ENCODE peak calls at places on chromosomes 12 and 14, in six cellular contexts. J is HL-60, U is upper lobe of right lung, F is retinal pigment epithelial cell, W is spleen, A is ovary. B is an unnamed sample.

GRCh38 chr12:8784464-8784863 is 38.0 kb upstream of the A2ML1 start:
- DNase-seq in J (no peak), U (no peak), F (no peak), W (no peak), A (no peak), B (no peak)

GRCh38 chr12:121578230-121579189 is 2.3 kb downstream of the KDM2B start:
- DNase-seq in J (no peak), U (no peak), F (no peak), W (peak; percentile 87), A (peak; percentile 66), B (peak; percentile 29)

GRCh38 chr14:95143813-95144620 is 13.3 kb downstream of the DICER1 start:
- DNase-seq in J (no peak), U (no peak), F (no peak), W (no peak), A (no peak), B (no peak)

GRCh38 chr12:42790761-42791151 is 201.2 kb upstream of the PRICKLE1 start:
- DNase-seq in J (no peak), U (no peak), F (peak; percentile 89), W (no peak), A (no peak), B (no peak)

GRCh38 chr12:55814257-55814656 is 3.3 kb downstream of the SARNP start:
- DNase-seq in J (no peak), U (no peak), F (no peak), W (no peak), A (no peak), B (no peak)

GRCh38 chr14:73764881-73765280 is 50.7 kb upstream of the PNMA1 start:
- DNase-seq in J (peak; percentile 72), U (peak; percentile 78), F (no peak), W (peak; percentile 83), A (peak; percentile 60), B (no peak)

GRCh38 chr12:81976661-81977060 is 217.5 kb upstream of the PPFIA2 start:
- DNase-seq in J (no peak), U (no peak), F (no peak), W (no peak), A (no peak), B (no peak)

GRCh38 chr12:13038491-13039161 is 5.6 kb upstream of the FAM234B start:
- DNase-seq in J (no peak), U (no peak), F (no peak), W (no peak), A (no peak), B (no peak)

GRCh38 chr14:86640288-86640687 is 1110.3 kb downstream of the FLRT2 start:
- DNase-seq in J (no peak), U (no peak), F (no peak), W (no peak), A (no peak), B (no peak)

GRCh38 chr12:11839093-11839641 is 189.7 kb downstream of the ETV6 start:
- DNase-seq in J (peak; percentile 73), U (no peak), F (no peak), W (no peak), A (no peak), B (no peak)

GRCh38 chr14:68079941-68080697 is 260.5 kb downstream of the RAD51B start:
- DNase-seq in J (no peak), U (no peak), F (no peak), W (no peak), A (no peak), B (no peak)

GRCh38 chr14:68082698-68083291 is 263.2 kb downstream of the RAD51B start:
- DNase-seq in J (no peak), U (no peak), F (no peak), W (no peak), A (no peak), B (no peak)

GRCh38 chr14:68081489-68081888 is 261.9 kb downstream of the RAD51B start:
- DNase-seq in J (no peak), U (no peak), F (no peak), W (no peak), A (no peak), B (no peak)

GRCh38 chr14:68085742-68086141 is 266.2 kb downstream of the RAD51B start:
- DNase-seq in J (no peak), U (no peak), F (no peak), W (no peak), A (peak; percentile 42), B (no peak)

GRCh38 chr14:68084256-68084655 is 264.7 kb downstream of the RAD51B start:
- DNase-seq in J (no peak), U (no peak), F (no peak), W (no peak), A (no peak), B (no peak)
- TF ChIP-seq CTCF in J (no peak), U (peak; percentile 16), F (peak; percentile 47), W (no peak), A (no peak), B (no peak)

DNA sequence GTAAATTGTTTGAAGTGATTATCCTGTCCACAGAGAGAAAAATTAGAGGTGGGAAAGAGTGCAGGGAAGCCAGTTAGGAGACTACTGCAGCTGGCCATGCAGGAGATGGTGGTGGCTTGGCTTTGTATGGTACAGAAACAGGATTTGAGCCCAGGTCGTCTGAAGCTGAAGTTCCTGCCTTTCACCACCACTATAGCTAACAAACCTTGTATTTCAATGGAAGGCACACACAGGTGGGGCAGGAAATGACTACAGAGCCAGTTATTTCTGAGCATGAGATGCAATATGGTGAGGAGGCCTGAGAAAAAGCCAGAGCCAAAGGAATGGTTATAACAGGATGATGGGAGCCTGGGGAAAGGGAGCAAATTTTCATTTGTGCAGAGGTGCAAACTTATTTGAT is 103.9 kb downstream of the BTG1 start:
- DNase-seq in J (no peak), U (no peak), F (no peak), W (no peak), A (no peak), B (no peak)
- TF ChIP-seq CTCF in J (no peak), U (no peak), F (no peak), W (no peak), A (no peak), B (no peak)

GRCh38 chr12:69783365-69783764 is 41.7 kb upstream of the MYRFL start:
- DNase-seq in J (no peak), U (no peak), F (no peak), W (no peak), A (no peak), B (no peak)

DNA sequence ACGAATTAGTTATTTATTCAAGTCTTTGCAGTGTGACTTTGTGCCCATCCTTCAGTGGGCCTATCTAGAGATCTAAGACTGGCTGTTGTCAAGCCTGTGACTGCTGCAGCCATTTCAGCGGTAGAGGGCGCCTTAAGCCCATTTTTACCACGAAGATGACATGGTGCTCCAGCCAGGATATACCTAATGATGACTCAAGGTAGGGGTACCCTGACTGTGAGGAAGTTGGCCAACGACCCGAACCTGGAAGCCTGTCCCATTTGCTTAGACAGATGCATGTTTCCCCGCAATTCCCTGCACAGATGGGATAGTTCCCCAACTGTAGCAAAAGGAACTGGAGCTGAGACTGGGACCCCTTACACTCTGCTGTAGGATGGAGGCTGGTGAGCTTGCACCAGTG is 41.3 kb downstream of the RAB3IP start:
- DNase-seq in J (no peak), U (no peak), F (no peak), W (no peak), A (no peak), B (no peak)
- TF ChIP-seq CTCF in J (no peak), U (peak; percentile 17), F (peak; percentile 52), W (no peak), A (no peak), B (no peak)

DNA sequence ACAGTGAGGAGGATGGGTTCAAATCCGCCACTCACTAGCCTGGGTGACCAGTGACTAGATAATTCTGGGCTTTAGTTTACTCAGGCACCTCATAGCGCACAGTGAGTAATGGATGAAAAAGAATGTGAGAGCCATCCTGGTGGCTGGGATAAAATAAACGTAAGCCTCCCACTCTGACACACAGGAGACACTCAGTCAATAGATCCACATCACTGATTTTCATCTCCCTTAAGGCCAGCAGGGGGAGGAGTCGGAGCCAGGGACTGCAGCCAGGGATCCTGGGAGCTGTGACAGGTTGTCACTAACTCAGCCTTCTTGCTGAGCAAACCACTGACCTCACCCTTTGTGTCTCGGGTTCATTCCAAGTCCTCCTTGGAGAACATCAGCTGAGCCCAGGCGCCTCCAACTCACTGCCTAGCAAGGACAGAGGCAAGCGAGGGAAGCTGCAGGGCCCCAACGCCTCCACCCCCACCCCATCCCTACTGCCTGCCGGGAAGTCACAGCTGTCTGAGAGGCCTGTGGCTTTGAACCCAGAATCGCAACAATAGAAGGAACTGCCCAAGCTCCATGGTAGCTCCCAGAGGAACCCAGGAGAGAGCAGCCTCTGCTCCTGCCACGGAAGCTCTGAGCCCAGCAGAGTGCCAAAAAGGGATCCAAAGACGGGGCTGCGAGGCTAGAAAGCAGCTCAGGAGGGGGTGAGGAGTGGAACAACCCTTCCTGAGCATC is 30.7 kb downstream of the PXN start:
- DNase-seq in J (no peak), U (peak; percentile 81), F (peak; percentile 90), W (peak; percentile 85), A (peak; percentile 54), B (no peak)
- TF ChIP-seq CTCF in J (no peak), U (peak; percentile 42), F (peak; percentile 67), W (peak; percentile 38), A (no peak), B (no peak)

GRCh38 chr12:131980263-131980662 is 30.5 kb downstream of the EP400 start:
- DNase-seq in J (no peak), U (no peak), F (no peak), W (no peak), A (no peak), B (no peak)
- TF ChIP-seq CTCF in J (no peak), U (no peak), F (peak; percentile 2), W (no peak), A (no peak), B (no peak)

GRCh38 chr14:64745511-64746041 is 41.4 kb downstream of the PLEKHG3 start:
- DNase-seq in J (no peak), U (no peak), F (no peak), W (no peak), A (no peak), B (no peak)
- TF ChIP-seq CTCF in J (no peak), U (no peak), F (peak; percentile 39), W (no peak), A (no peak), B (no peak)